ENCODE peak calls at places on chromosomes 16 and 17, in seven cellular contexts. P is adipocyte, L is neural progenitor cell, I is RWPE2, Z is transverse colon, C is mucosa of descending colon, T is cardiac muscle cell. J is an unnamed sample. For H3K4me1, H3K9me3 and H3K36me3, the result is how much of the 10 kb centered on the place peaks cover.

GRCh38 chr17:5201011-5201410 is 9.3 kb upstream of the ZNF594 start:
- DNase-seq in C (no peak), L (no peak), I (no peak), Z (no peak), P (no peak), T (no peak), J (no peak)

GRCh38 chr17:82592751-82593589 is 55.3 kb downstream of the WDR45B start:
- DNase-seq in L (peak), C (peak), P (peak), T (peak), I (no peak), Z (peak), J (peak)

GRCh38 chr17:57197672-57198071 is 58.7 kb upstream of the MSI2 start:
- DNase-seq in Z (no peak), C (no peak), P (no peak), T (no peak), L (no peak), I (no peak), J (no peak)

GRCh38 chr17:32341141-32341856 is 674 bp downstream of the C17orf75 start:
- DNase-seq in Z (no peak), L (no peak), P (peak), T (no peak), C (peak), I (no peak), J (no peak)

GRCh38 chr16:85913688-85914422 is 14.9 kb downstream of the IRF8 start:
- DNase-seq in I (no peak), T (no peak), Z (no peak), L (peak), C (no peak), P (no peak), J (no peak)

GRCh38 chr16:75273054-75273925 is 21.9 kb upstream of the BCAR1 start:
- DNase-seq in I (no peak), L (no peak), T (no peak), P (no peak), Z (no peak), C (no peak), J (no peak)

GRCh38 chr17:44178133-44178532 is 7.6 kb downstream of the ASB16 start:
- DNase-seq in I (no peak), L (no peak), T (no peak), C (no peak), Z (no peak), P (no peak), J (no peak)

GRCh38 chr17:11238710-11239109 is 2.3 kb upstream of the SHISA6 start:
- DNase-seq in Z (no peak), P (no peak), C (no peak), T (no peak), L (no peak), I (no peak), J (no peak)

GRCh38 chr17:74605361-74605760 is 13.3 kb upstream of the CD300LD start:
- DNase-seq in P (peak), T (peak), L (no peak), Z (peak), C (no peak), I (peak), J (no peak)

GRCh38 chr17:62750502-62751349 is 57.4 kb downstream of the MARCHF10 start:
- DNase-seq in Z (no peak), C (no peak), P (no peak), T (no peak), I (no peak), L (peak), J (no peak)

GRCh38 chr17:29848737-29849136 is 81.3 kb downstream of the SSH2 start:
- DNase-seq in P (no peak), C (no peak), I (no peak), T (no peak), Z (no peak), L (no peak), J (no peak)

GRCh38 chr16:10982430-10983174 is 38.2 kb downstream of the CLEC16A start:
- DNase-seq in Z (no peak), C (no peak), I (no peak), L (no peak), T (no peak), P (peak), J (no peak)

GRCh38 chr17:54935487-54935886 is 33.0 kb downstream of the COX11 start:
- DNase-seq in Z (no peak), P (no peak), C (no peak), I (no peak), T (no peak), L (no peak), J (no peak)

GRCh38 chr16:31141489-31142108 is 6.1 kb upstream of the PRSS8 start:
- DNase-seq in I (no peak), P (no peak), T (no peak), Z (no peak), L (no peak), C (peak), J (no peak)

DNA sequence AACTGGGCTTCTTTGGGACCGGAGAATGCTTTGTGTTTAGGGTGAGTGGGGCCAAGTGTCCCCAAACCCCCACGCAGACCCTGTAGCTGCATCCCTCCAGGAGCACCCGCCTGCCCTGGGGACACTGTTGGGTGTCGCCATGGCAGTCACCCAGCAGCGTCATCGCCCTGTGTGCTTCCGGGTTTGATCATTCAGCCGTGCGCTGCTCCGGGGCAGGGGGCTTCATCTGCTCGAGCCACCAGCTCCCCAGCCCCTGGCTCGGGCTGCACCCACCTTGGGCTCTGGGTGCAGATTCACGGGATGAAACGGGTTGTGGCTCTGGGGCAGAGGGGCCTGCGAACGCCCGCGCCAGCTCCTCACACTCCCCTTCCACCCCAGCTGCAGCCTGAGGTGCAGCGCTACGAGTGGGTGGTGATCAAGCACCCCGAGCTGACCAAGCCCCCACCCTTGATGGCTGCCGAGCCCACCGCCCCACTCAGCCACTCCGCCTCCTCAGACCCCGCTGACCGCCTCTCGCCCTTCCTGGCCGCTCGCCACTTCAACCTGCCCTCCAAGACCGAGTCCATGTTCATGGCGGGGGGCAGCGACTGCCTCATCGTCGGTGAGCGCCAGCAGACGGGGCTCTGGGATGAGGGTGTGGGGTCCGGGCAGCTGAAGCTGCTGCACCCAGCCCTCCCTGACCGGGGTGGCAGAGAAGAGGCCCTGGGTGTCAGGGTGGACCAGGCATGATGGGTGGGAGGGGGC is 13.7 kb upstream of the ATP6V0C start:
- DNase-seq in T (no peak), P (no peak), I (peak), L (no peak), Z (no peak), C (no peak), J (no peak)
- H3K4me1 ChIP-seq in T (under half), P (under half), I (under half), L (under half), Z (under half), C (under half), J (under half)

GRCh38 chr16:35255816-35256215 is 1796.4 kb downstream of the TP53TG3F start:
- DNase-seq in T (no peak), L (no peak), Z (no peak), P (no peak), C (no peak), I (no peak), J (no peak)
- H3K9me3 ChIP-seq in T (under half), L (under half), Z (under half), P (under half), C (half or more), I (under half), J (under half)

DNA sequence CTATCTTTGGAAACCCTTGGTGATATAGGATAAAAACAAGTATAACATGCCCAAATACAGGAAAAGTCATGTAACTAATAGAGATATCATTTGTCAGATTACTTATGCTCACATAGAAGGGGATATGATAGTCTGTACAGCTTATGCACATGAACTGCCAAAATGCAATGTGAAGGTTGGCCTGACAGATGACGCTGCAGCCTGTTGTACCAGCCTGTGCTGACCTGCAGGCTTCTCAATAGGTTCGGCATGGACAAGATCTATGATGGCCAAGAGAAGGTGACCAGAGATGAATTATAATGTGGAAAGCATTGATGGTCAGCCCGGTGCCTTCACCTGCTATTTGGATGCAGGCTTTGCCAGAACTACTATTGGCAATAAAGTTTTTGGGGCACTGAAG is 12.7 kb downstream of the WFIKKN2 start:
- DNase-seq in L (no peak), C (no peak), P (no peak), I (no peak), T (no peak), Z (no peak), J (no peak)
- H3K36me3 ChIP-seq in L (under half), C (under half), P (under half), I (under half), T (under half), Z (under half), J (under half)

DNA sequence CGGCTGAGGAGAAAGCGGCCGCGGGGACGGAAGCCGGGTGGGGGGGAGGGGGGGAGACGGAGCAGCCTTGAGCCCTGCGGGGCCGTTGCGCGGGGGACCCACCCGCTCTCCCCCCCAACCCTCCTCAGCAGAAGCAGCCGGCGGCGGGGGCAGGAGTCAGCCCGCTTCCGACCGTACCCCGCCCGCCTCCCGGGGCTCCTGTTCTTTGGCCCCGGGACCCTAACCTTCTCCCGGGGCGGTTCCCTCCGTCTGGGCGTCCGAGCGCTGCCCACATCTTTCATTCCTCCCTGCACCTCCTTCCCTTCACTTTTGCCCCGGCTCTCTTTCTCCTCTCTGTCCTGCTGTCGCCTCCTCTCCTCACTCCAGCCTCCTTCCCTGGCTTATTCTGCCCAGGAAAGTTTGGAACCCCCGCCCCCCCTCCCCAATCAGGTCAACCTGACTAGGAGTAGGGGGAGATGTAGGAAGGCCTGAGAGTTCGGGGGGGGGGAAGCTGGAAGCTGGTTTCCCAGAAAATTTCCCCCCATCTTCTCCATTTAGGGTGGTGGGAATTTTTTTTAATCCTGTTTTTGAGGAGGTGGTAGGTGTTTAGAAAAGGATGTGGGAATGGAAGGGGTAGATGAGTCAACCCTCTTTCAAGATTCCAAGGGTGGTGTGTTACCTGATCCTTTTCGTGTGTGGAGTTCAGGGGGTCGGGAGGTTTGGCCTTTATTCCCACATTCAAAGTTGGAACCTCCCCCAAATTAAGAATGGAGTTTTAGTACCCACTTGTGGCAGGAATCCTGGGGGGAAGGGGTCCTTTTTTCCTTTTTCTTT is 427 bp upstream of the NLK start:
- DNase-seq in T (no peak), P (peak), L (no peak), I (no peak), C (no peak), Z (no peak), J (no peak)
- H3K4me1 ChIP-seq in T (under half), P (under half), L (under half), I (under half), C (under half), Z (under half), J (under half)

GRCh38 chr16:35911899-35912298 is 2452.5 kb downstream of the TP53TG3F start:
- DNase-seq in C (no peak), P (no peak), Z (no peak), T (no peak), I (no peak), L (no peak), J (no peak)
- H3K9me3 ChIP-seq in C (half or more), P (under half), Z (under half), T (under half), I (under half), L (under half), J (under half)

GRCh38 chr17:27623578-27623977 is 7.4 kb upstream of the LGALS9 start:
- DNase-seq in P (no peak), Z (no peak), T (no peak), L (no peak), C (no peak), I (no peak), J (no peak)
- H3K36me3 ChIP-seq in P (under half), Z (under half), T (under half), L (under half), C (under half), I (under half), J (under half)

GRCh38 chr16:89562939-89563338 is 2.5 kb downstream of the RPL13 start:
- DNase-seq in P (no peak), I (no peak), C (no peak), Z (no peak), L (no peak), T (no peak), J (no peak)

GRCh38 chr16:89560413-89561194 is at the start of gene RPL13:
- DNase-seq in T (peak), C (peak), Z (peak), P (peak), I (peak), L (peak), J (no peak)

GRCh38 chr16:89563639-89564392 is 3.3 kb downstream of the RPL13 start:
- DNase-seq in Z (no peak), I (no peak), L (no peak), P (no peak), T (no peak), C (no peak), J (no peak)

GRCh38 chr16:89562027-89562599 is 1.6 kb downstream of the RPL13 start:
- DNase-seq in P (peak), C (peak), I (no peak), T (no peak), Z (peak), L (no peak), J (no peak)

DNA sequence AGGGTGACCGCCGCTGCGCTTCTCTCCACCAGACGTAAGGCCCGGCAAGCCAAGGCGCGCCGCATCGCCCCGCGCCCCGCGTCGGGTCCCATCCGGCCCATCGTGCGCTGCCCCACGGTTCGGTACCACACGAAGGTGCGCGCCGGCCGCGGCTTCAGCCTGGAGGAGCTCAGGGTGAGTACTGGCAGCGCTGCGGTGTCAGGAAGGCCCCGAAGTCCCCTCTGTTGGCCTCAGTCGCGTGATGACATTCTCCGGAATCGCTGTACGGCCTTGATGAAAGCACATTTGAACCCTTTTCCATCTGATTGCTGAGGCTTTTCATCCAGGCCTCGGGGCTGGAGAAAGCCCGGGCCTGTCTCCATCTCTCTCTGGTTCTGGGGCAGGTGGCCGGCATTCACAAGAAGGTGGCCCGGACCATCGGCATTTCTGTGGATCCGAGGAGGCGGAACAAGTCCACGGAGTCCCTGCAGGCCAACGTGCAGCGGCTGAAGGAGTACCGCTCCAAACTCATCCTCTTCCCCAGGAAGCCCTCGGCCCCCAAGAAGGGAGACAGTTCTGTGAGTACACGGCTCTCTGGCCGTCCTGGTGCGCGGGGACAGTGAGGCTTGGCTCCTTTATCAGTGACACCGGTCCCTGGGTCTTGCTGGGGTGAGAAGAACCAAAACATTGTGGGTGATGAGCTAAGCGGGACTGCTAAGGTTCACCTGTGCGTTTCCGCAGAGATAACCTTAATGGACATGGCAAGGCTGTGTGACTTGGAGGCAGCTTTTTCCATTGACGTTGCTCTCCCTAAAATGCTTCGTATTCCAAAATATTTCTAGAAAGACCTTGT is 929 bp downstream of the RPL13 start:
- DNase-seq in C (no peak), P (peak), L (no peak), T (no peak), I (no peak), Z (no peak), J (no peak)
- H3K4me1 ChIP-seq in C (half or more), P (half or more), L (under half), T (under half), I (under half), Z (under half), J (under half)